ENCODE peak calls at places on chromosomes 16 and 17, in four cellular contexts. C is A549, O is K562, U is HepG2. V is an unnamed sample.

GRCh38 chr17:10069301-10069700 is 129.1 kb downstream of the GAS7 start:
- DNase-seq in C (no peak), O (no peak), U (no peak), V (no peak)

GRCh38 chr17:82647593-82648164 is 565 bp downstream of the WDR45B start:
- DNase-seq in U (no peak), C (peak), O (peak), V (peak)

GRCh38 chr17:17349724-17350106 is 46.5 kb downstream of the NT5M start:
- DNase-seq in O (no peak), U (no peak), C (no peak), V (no peak)

GRCh38 chr17:1792495-1793446 is 30.9 kb downstream of the SERPINF1 start:
- DNase-seq in C (no peak), U (no peak), O (no peak), V (no peak)

GRCh38 chr17:38621538-38621937 is 15.8 kb upstream of the SRCIN1 start:
- DNase-seq in O (no peak), C (no peak), U (no peak), V (no peak)

GRCh38 chr16:12362482-12363458 is 386.2 kb downstream of the SNX29 start:
- DNase-seq in C (no peak), O (no peak), U (no peak), V (no peak)

GRCh38 chr17:38800237-38800760 is 943 bp upstream of the PIP4K2B start:
- DNase-seq in O (no peak), U (no peak), C (no peak), V (no peak)

GRCh38 chr17:77127735-77128361 is 12.9 kb upstream of the SEC14L1 start:
- DNase-seq in O (peak), U (no peak), C (no peak), V (no peak)

GRCh38 chr16:71426069-71426879 is 15.6 kb downstream of the TLE7 start:
- DNase-seq in O (peak), U (peak), C (peak), V (peak)

GRCh38 chr16:29968205-29968604 is 5.5 kb upstream of the TAOK2 start:
- DNase-seq in O (no peak), U (no peak), C (no peak), V (no peak)

GRCh38 chr17:17740627-17741237 is 59.5 kb downstream of the RAI1 start:
- DNase-seq in O (no peak), U (no peak), C (no peak), V (peak)

GRCh38 chr16:14181371-14182050 is 110.4 kb downstream of the MRTFB start:
- DNase-seq in O (no peak), U (no peak), C (peak), V (no peak)

GRCh38 chr16:57801856-57802634 is at the start of gene KIFC3:
- DNase-seq in U (peak), C (peak), O (peak), V (peak)

GRCh38 chr16:83878838-83879237 is 20.1 kb upstream of the MLYCD start:
- DNase-seq in C (peak), U (peak), O (no peak), V (no peak)

GRCh38 chr17:39271546-39271945 is 45.8 kb upstream of the STAC2 start:
- DNase-seq in C (no peak), O (no peak), U (no peak), V (no peak)

GRCh38 chr17:17055286-17056166 is 13.3 kb downstream of the MPRIP start:
- DNase-seq in C (no peak), U (no peak), O (no peak), V (peak)

GRCh38 chr16:2473999-2474876 is 689 bp upstream of the TBC1D24 start:
- DNase-seq in U (no peak), O (peak), C (peak), V (peak)

GRCh38 chr16:20844588-20844987 is 38.3 kb downstream of the REXO5 start:
- DNase-seq in C (no peak), O (no peak), U (no peak), V (no peak)

GRCh38 chr16:29700253-29700987 is 21.4 kb downstream of the QPRT start:
- DNase-seq in C (peak), U (peak), O (peak), V (peak)

GRCh38 chr17:65108152-65108551 is 29.0 kb upstream of the RGS9 start:
- DNase-seq in U (no peak), O (no peak), C (no peak), V (no peak)

GRCh38 chr17:15260376-15261062 is 4.6 kb downstream of the PMP22 start:
- DNase-seq in C (peak), U (peak), O (peak), V (peak)

GRCh38 chr16:64830653-64831052 is 291.2 kb downstream of the CDH11 start:
- DNase-seq in C (no peak), O (no peak), U (no peak), V (no peak)

GRCh38 chr16:25033852-25034251 is 18.7 kb upstream of the ARHGAP17 start:
- DNase-seq in O (no peak), C (no peak), U (no peak), V (no peak)

DNA sequence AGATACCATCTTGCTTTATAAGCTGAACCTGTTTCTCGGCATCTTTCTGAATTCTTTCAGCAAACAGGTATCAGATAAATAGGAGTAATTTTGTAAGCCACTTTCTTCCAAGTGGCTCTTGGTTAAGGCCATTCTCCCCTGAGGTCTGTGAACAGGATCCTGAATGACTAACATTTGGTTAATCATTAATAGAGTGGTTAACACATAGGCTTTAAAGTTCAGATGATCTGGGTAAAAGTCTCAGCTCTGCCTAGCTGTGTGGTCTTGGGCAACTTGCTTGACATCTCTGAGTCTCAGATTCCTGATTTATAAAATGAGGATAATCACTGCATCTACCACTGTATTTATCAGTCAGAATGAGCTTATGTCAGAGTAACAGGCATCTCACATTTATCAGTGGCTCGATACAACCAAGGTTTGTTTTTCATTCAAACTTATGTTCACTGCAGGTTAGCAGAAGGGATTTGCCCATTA is 44.4 kb upstream of the ANKFN1 start:
- DNase-seq in O (no peak), C (peak), U (peak), V (no peak)
- TF ChIP-seq HMGXB4 in O (no peak), C (no peak), U (no peak), V (no peak)

GRCh38 chr16:56222482-56222997 is 31.3 kb downstream of the GNAO1 start:
- DNase-seq in C (no peak), U (no peak), O (no peak), V (no peak)
- TF ChIP-seq HMGXB4 in C (no peak), U (no peak), O (no peak), V (no peak)

DNA sequence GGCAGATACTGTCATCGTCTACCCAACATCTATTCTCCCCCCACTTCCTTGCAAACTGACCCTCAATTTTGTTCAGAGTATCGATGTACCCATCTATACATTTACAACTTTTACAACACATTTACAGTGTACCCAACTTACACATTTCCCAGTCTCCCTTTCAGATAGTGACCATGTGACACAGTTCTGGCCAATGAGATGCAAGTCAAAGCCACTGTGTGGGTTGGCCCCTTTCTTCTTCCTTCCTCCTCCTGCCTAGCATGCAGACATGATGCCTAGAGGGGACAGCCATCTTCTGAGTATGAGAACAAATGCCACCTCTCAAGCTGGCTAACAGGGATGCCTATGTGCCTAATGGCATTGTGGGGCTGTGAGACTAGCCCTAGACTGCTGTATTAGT is 11.3 kb upstream of the NFAT5 start:
- DNase-seq in U (no peak), C (no peak), O (peak), V (no peak)
- TF ChIP-seq HMGXB4 in U (no peak), C (no peak), O (no peak), V (no peak)

GRCh38 chr16:85935957-85936760 is 37.2 kb downstream of the IRF8 start:
- DNase-seq in C (no peak), U (no peak), O (no peak), V (no peak)
- TF ChIP-seq HMGXB4 in C (no peak), U (no peak), O (no peak), V (no peak)

GRCh38 chr17:8894189-8894611 is 26.7 kb upstream of the PIK3R6 start:
- DNase-seq in U (no peak), O (no peak), C (no peak), V (peak)

GRCh38 chr17:8893059-8893458 is 25.6 kb upstream of the PIK3R6 start:
- DNase-seq in U (no peak), O (no peak), C (no peak), V (no peak)

GRCh38 chr17:8896087-8896486 is 28.6 kb upstream of the PIK3R6 start:
- DNase-seq in C (no peak), O (no peak), U (no peak), V (no peak)

GRCh38 chr17:8893621-8894020 is 26.1 kb upstream of the PIK3R6 start:
- DNase-seq in C (no peak), U (no peak), O (no peak), V (no peak)

DNA sequence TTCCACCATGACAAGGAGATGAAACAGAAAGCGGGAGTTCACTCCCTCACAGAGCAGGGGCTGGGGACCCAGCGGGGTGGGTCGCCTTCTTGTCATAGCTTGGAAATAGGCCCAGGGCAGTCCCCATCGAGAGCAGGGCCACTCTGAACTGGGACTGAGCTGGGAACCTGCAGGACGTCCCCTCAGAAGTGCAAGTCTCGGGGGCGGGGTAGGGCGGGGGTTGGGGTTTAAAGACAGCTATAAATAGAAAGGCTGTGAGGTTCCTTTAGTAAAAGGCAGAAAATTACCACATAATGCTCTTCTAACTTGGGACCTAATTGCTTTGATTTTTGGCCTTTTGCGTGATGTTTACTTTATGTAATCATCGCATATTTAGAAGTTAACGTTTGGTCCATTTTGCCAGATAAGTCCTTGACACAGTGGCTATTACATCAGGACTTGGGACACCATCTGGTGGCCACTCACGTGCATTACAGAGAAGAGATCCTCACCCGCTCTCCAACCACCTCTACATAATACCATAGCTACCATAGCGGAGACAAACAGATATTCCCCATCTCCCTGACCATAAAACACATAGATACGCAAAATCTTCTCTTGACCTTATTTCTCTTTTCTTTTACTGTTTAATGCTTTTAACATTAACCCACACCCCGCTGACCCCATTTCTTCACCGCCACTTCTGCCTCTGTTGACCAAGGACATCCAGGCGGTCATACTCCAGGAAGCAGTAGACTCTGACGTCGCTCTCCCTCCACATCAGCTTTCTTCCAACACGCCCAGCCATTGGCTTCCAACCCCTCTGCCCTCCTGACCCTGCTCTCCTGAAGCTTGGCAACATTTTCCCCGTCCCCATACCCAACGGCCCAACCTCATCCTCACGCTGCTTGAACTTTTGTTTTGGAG is 27.5 kb upstream of the PIK3R6 start:
- DNase-seq in O (peak), U (peak), C (peak), V (peak)
- TF ChIP-seq HMGXB4 in O (no peak), U (no peak), C (no peak), V (no peak)